ENCODE peak calls at places on chromosomes 3 and 15, in five cellular contexts. One of them, this sample, is unnamed.

GRCh38 chr3:151943539-151943938 is 70.1 kb downstream of the SUCNR1 start:
- DNase-seq in skeletal muscle cell: no peak
- DNase-seq in Peyer's patch: no peak
- DNase-seq in GM12891: no peak
- DNase-seq in NCI-H1436: no peak
- DNase-seq in this sample: no peak

GRCh38 chr15:28962851-28963710 is 77.3 kb downstream of the APBA2 start:
- DNase-seq in skeletal muscle cell: no peak
- DNase-seq in Peyer's patch: no peak
- DNase-seq in GM12891: no peak
- DNase-seq in NCI-H1436: no peak
- DNase-seq in this sample: no peak

GRCh38 chr3:72338082-72338941 is 509.9 kb downstream of the SHQ1 start:
- DNase-seq in skeletal muscle cell: no peak
- DNase-seq in Peyer's patch: no peak
- DNase-seq in GM12891: no peak
- DNase-seq in NCI-H1436: no peak
- DNase-seq in this sample: no peak

GRCh38 chr15:65395567-65396185 is 17.9 kb upstream of the IGDCC3 start:
- DNase-seq in skeletal muscle cell: no peak
- DNase-seq in Peyer's patch: no peak
- DNase-seq in GM12891: no peak
- DNase-seq in NCI-H1436: no peak
- DNase-seq in this sample: no peak

GRCh38 chr3:7285502-7285901 is 424.6 kb downstream of the GRM7 start:
- DNase-seq in skeletal muscle cell: no peak
- DNase-seq in Peyer's patch: no peak
- DNase-seq in GM12891: no peak
- DNase-seq in NCI-H1436: no peak
- DNase-seq in this sample: no peak

GRCh38 chr3:67384790-67385397 is 269.5 kb downstream of the SUCLG2 start:
- DNase-seq in skeletal muscle cell: peak; percentile 10
- DNase-seq in Peyer's patch: no peak
- DNase-seq in GM12891: peak; percentile 16
- DNase-seq in NCI-H1436: no peak
- DNase-seq in this sample: no peak

GRCh38 chr3:132549890-132550578 is 47.0 kb upstream of the ACKR4 start:
- DNase-seq in skeletal muscle cell: peak; percentile 37
- DNase-seq in Peyer's patch: no peak
- DNase-seq in GM12891: peak; percentile 15
- DNase-seq in NCI-H1436: no peak
- DNase-seq in this sample: no peak

GRCh38 chr3:16419640-16420039 is 93.9 kb downstream of the RFTN1 start:
- DNase-seq in skeletal muscle cell: peak; percentile 72
- DNase-seq in Peyer's patch: no peak
- DNase-seq in GM12891: no peak
- DNase-seq in NCI-H1436: no peak
- DNase-seq in this sample: no peak

GRCh38 chr3:52346623-52347530 is 30.8 kb downstream of the DNAH1 start:
- DNase-seq in skeletal muscle cell: peak; percentile 5
- DNase-seq in Peyer's patch: no peak
- DNase-seq in GM12891: no peak
- DNase-seq in NCI-H1436: no peak
- DNase-seq in this sample: peak; percentile 46

GRCh38 chr15:74340139-74340538 is 27.3 kb downstream of the CYP11A1 start:
- DNase-seq in skeletal muscle cell: no peak
- DNase-seq in Peyer's patch: no peak
- DNase-seq in GM12891: no peak
- DNase-seq in NCI-H1436: no peak
- DNase-seq in this sample: no peak

GRCh38 chr3:185959609-185960517 is 22.0 kb upstream of the TRA2B start:
- DNase-seq in skeletal muscle cell: peak; percentile 76
- DNase-seq in Peyer's patch: no peak
- DNase-seq in GM12891: no peak
- DNase-seq in NCI-H1436: no peak
- DNase-seq in this sample: peak; percentile 51

GRCh38 chr15:87748483-87748882 is 508.1 kb downstream of the NTRK3 start:
- DNase-seq in skeletal muscle cell: no peak
- DNase-seq in Peyer's patch: no peak
- DNase-seq in GM12891: no peak
- DNase-seq in NCI-H1436: no peak
- DNase-seq in this sample: no peak

GRCh38 chr3:63993653-63994079 is 29.6 kb downstream of the PSMD6 start:
- DNase-seq in skeletal muscle cell: peak; percentile 45
- DNase-seq in Peyer's patch: peak; percentile 33
- DNase-seq in GM12891: peak; percentile 44
- DNase-seq in NCI-H1436: peak; percentile 2
- DNase-seq in this sample: peak; percentile 51

GRCh38 chr3:18422972-18423371 is 2.2 kb downstream of the SATB1 start:
- DNase-seq in skeletal muscle cell: no peak
- DNase-seq in Peyer's patch: no peak
- DNase-seq in GM12891: no peak
- DNase-seq in NCI-H1436: no peak
- DNase-seq in this sample: no peak

GRCh38 chr3:147816770-147817169 is 407.6 kb downstream of the ZIC1 start:
- DNase-seq in skeletal muscle cell: peak; percentile 41
- DNase-seq in Peyer's patch: no peak
- DNase-seq in GM12891: no peak
- DNase-seq in NCI-H1436: peak; percentile 17
- DNase-seq in this sample: no peak

GRCh38 chr3:132535575-132536441 is 61.3 kb upstream of the ACKR4 start:
- DNase-seq in skeletal muscle cell: peak; percentile 65
- DNase-seq in Peyer's patch: peak; percentile 27
- DNase-seq in GM12891: no peak
- DNase-seq in NCI-H1436: peak; percentile 66
- DNase-seq in this sample: peak; percentile 48

GRCh38 chr3:57943525-57944312 is 64.5 kb upstream of the FLNB start:
- DNase-seq in skeletal muscle cell: no peak
- DNase-seq in Peyer's patch: no peak
- DNase-seq in GM12891: no peak
- DNase-seq in NCI-H1436: no peak
- DNase-seq in this sample: no peak

GRCh38 chr3:106392905-106393304 is 524.1 kb upstream of the CBLB start:
- DNase-seq in skeletal muscle cell: no peak
- DNase-seq in Peyer's patch: no peak
- DNase-seq in GM12891: no peak
- DNase-seq in NCI-H1436: no peak
- DNase-seq in this sample: no peak